ENCODE peak calls at places on chromosomes 2 and 18, in eight cellular contexts. L is right cardiac atrium; C is kidney; G is CD8-positive, alpha-beta memory T cell; X is A549; B is psoas muscle; T is foreskin keratinocyte; J is ovary. S is an unnamed sample.

GRCh38 chr2:136178941-136179601 is 61.1 kb upstream of the CXCR4 start:
- DNase-seq in L (no peak), G (no peak), J (no peak), B (no peak), T (no peak), C (no peak), X (no peak), S (no peak)

GRCh38 chr2:226439337-226439736 is 360.3 kb downstream of the IRS1 start:
- DNase-seq in L (no peak), J (no peak), T (no peak), G (no peak), X (no peak), C (no peak), B (no peak), S (no peak)

GRCh38 chr2:201450910-201451329 is 338 bp downstream of the TRAK2 start:
- DNase-seq in G (no peak), B (no peak), X (peak; percentile 25), C (no peak), J (no peak), T (no peak), L (no peak), S (no peak)

GRCh38 chr18:26579941-26580618 is 31.7 kb upstream of the KCTD1 start:
- DNase-seq in L (no peak), J (no peak), C (no peak), G (no peak), X (peak; percentile 33), B (no peak), T (peak; percentile 81), S (no peak)

GRCh38 chr2:170660406-170660805 is 54.7 kb upstream of the SP5 start:
- DNase-seq in C (no peak), B (no peak), J (no peak), L (no peak), G (no peak), T (no peak), X (no peak), S (no peak)

GRCh38 chr2:160516547-160517365 is 23.1 kb upstream of the RBMS1 start:
- DNase-seq in B (no peak), T (peak; percentile 23), L (no peak), G (no peak), X (no peak), C (no peak), J (peak; percentile 42), S (no peak)

GRCh38 chr2:120391905-120392665 is 46.1 kb downstream of the INHBB start:
- DNase-seq in J (no peak), B (no peak), X (no peak), L (no peak), T (no peak), G (no peak), C (peak; percentile 44), S (no peak)

GRCh38 chr2:37324536-37324785 is 172 bp downstream of the PRKD3 start:
- DNase-seq in X (no peak), B (peak; percentile 83), T (no peak), J (peak; percentile 84), G (no peak), C (peak; percentile 96), L (peak; percentile 95), S (peak; percentile 83)

GRCh38 chr18:35495821-35496368 is 1.9 kb downstream of the INO80C start:
- DNase-seq in L (no peak), J (no peak), B (no peak), X (no peak), T (no peak), C (no peak), G (no peak), S (no peak)

GRCh38 chr18:46055841-46056240 is 16.2 kb downstream of the PSTPIP2 start:
- DNase-seq in G (no peak), C (no peak), X (no peak), T (no peak), L (no peak), J (no peak), B (no peak), S (no peak)

GRCh38 chr18:61988100-61988499 is 95.3 kb upstream of the RNF152 start:
- DNase-seq in X (no peak), J (no peak), L (no peak), C (no peak), T (no peak), B (no peak), G (no peak), S (no peak)

GRCh38 chr18:10089881-10090280 is 176.1 kb downstream of the VAPA start:
- DNase-seq in G (no peak), J (no peak), B (no peak), C (no peak), X (no peak), L (no peak), T (no peak), S (no peak)

GRCh38 chr2:42125887-42126594 is 43.1 kb upstream of the EML4 start:
- DNase-seq in J (no peak), G (no peak), X (no peak), T (peak; percentile 56), L (peak; percentile 67), B (no peak), C (no peak), S (peak; percentile 24)

GRCh38 chr2:143110759-143111428 is 18.3 kb upstream of the ARHGAP15 start:
- DNase-seq in L (peak; percentile 67), J (peak; percentile 30), G (peak; percentile 58), B (peak; percentile 23), T (peak; percentile 59), X (peak; percentile 13), C (no peak), S (peak; percentile 56)

GRCh38 chr2:54899576-54900200 is 150.6 kb downstream of the RTN4 start:
- DNase-seq in C (no peak), T (peak; percentile 51), L (no peak), X (peak; percentile 35), J (no peak), G (peak; percentile 9), B (no peak), S (peak; percentile 19)

GRCh38 chr18:79234438-79234837 is 161.3 kb upstream of the NFATC1 start:
- DNase-seq in J (no peak), C (no peak), G (no peak), B (no peak), L (no peak), X (no peak), T (no peak), S (no peak)

GRCh38 chr18:57819671-57820460 is 16.8 kb upstream of the ATP8B1 start:
- DNase-seq in X (peak; percentile 34), L (peak; percentile 75), C (no peak), B (peak; percentile 42), G (no peak), J (no peak), T (peak; percentile 93), S (peak; percentile 83)

GRCh38 chr2:106165556-106165955 is 28.5 kb downstream of the UXS1 start:
- DNase-seq in B (no peak), C (no peak), G (no peak), T (no peak), J (no peak), L (no peak), X (no peak), S (no peak)

GRCh38 chr2:106163948-106164580 is 30.0 kb downstream of the UXS1 start:
- DNase-seq in L (no peak), J (no peak), T (no peak), B (no peak), X (no peak), G (no peak), C (no peak), S (no peak)

GRCh38 chr2:106165064-106165463 is 29.0 kb downstream of the UXS1 start:
- DNase-seq in L (no peak), G (no peak), J (no peak), X (no peak), T (no peak), B (no peak), C (no peak), S (no peak)

GRCh38 chr2:106168657-106169056 is 25.4 kb downstream of the UXS1 start:
- DNase-seq in T (no peak), J (no peak), B (no peak), L (no peak), G (no peak), X (no peak), C (no peak), S (no peak)

GRCh38 chr2:106167067-106167466 is 27.0 kb downstream of the UXS1 start:
- DNase-seq in J (no peak), G (no peak), B (no peak), C (no peak), L (no peak), T (no peak), X (no peak), S (no peak)
- H3K4me1 ChIP-seq in J (no peaks in the 10 kb centered on the region), G (peaks cover 66% of the 10 kb centered on the region), B (no peaks in the 10 kb centered on the region), C (peaks cover 19% of the 10 kb centered on the region), L (no peaks in the 10 kb centered on the region), T (peaks cover 4% of the 10 kb centered on the region), X (peaks cover 12% of the 10 kb centered on the region), S (peaks cover 5% of the 10 kb centered on the region)

GRCh38 chr2:165057931-165058330 is 102.6 kb upstream of the SLC38A11 start:
- DNase-seq in J (no peak), T (no peak), X (no peak), B (no peak), L (no peak), G (no peak), C (no peak), S (no peak)
- H3K4me1 ChIP-seq in J (no peaks in the 10 kb centered on the region), T (no peaks in the 10 kb centered on the region), X (no peaks in the 10 kb centered on the region), B (no peaks in the 10 kb centered on the region), L (no peaks in the 10 kb centered on the region), G (no peaks in the 10 kb centered on the region), C (no peaks in the 10 kb centered on the region), S (peaks cover 10% of the 10 kb centered on the region)

DNA sequence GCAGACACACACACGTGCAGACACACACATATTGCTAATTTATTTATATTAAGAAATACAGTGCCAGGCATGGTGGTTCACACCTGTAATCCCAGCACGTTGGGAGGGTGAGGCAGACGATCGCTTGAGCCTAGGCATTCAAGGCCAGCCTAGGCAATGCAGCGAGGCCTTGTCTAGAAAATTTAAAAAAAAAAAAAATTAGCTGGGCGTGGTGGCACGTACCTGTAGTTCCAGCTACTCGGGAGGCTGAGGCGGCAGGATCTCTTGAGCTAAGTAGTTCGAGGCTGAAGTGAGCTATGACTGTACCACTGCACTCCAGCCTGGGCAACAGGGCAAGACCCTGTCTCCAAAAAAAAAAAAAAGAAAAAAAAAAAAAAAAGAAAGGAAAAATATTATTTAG is 28.8 kb downstream of the ANXA4 start:
- DNase-seq in T (no peak), L (no peak), G (no peak), J (no peak), X (no peak), B (no peak), C (no peak), S (no peak)
- H3K4me1 ChIP-seq in T (peaks cover 27% of the 10 kb centered on the region), L (peaks cover 6% of the 10 kb centered on the region), G (peaks cover 26% of the 10 kb centered on the region), J (peaks cover 13% of the 10 kb centered on the region), X (peaks cover 100% of the 10 kb centered on the region), B (peaks cover 70% of the 10 kb centered on the region), C (peaks cover 14% of the 10 kb centered on the region), S (peaks cover 12% of the 10 kb centered on the region)

GRCh38 chr2:130854301-130854700 is 17.6 kb downstream of the ARHGEF4 start:
- DNase-seq in B (no peak), J (no peak), G (no peak), L (no peak), T (no peak), C (peak; percentile 29), X (no peak), S (no peak)
- H3K4me1 ChIP-seq in B (no peaks in the 10 kb centered on the region), J (no peaks in the 10 kb centered on the region), G (no peaks in the 10 kb centered on the region), L (no peaks in the 10 kb centered on the region), T (no peaks in the 10 kb centered on the region), C (no peaks in the 10 kb centered on the region), X (no peaks in the 10 kb centered on the region), S (no peaks in the 10 kb centered on the region)

GRCh38 chr18:11258014-11258413 is 108.6 kb upstream of the PIEZO2 start:
- DNase-seq in B (no peak), J (no peak), X (no peak), G (no peak), C (no peak), L (no peak), T (no peak), S (no peak)
- H3K4me1 ChIP-seq in B (no peaks in the 10 kb centered on the region), J (no peaks in the 10 kb centered on the region), X (no peaks in the 10 kb centered on the region), G (no peaks in the 10 kb centered on the region), C (no peaks in the 10 kb centered on the region), L (no peaks in the 10 kb centered on the region), T (no peaks in the 10 kb centered on the region), S (peaks cover 6% of the 10 kb centered on the region)

S was measured in adrenal gland.